ENCODE peak calls at places on chromosomes 7 and 10, in seven cellular contexts. H is islet precursor cell; G is PC-9; J is activated CD4-positive, alpha-beta T cell treated with anti-CD3 and anti-CD28 coated beads, Interleukin-2, amount 50 U/mL, for 1 hour; E is aorta; M is NCI-H1694 treated with DMSO at 0.1 percent for 48 hours; Q is AG10803. C is an unnamed sample.

GRCh38 chr10:27724287-27724686 is 21.3 kb downstream of the MKX start:
- DNase-seq in H (no peak), G (no peak), J (no peak), E (no peak), M (no peak), Q (peak; percentile 60), C (no peak)

GRCh38 chr10:34157501-34157900 is 657.6 kb downstream of the PARD3 start:
- DNase-seq in H (no peak), G (no peak), J (no peak), E (no peak), M (no peak), Q (peak; percentile 65), C (no peak)

GRCh38 chr7:155490697-155491628 is 33.0 kb downstream of the EN2 start:
- DNase-seq in H (no peak), G (no peak), J (no peak), E (peak; percentile 79), M (no peak), Q (peak; percentile 28), C (peak; percentile 83)

GRCh38 chr7:18659746-18660145 is 164.2 kb downstream of the HDAC9 start:
- DNase-seq in H (no peak), G (no peak), J (no peak), E (no peak), M (no peak), Q (peak; percentile 42), C (no peak)

GRCh38 chr10:103276941-103277712 is at the start of gene INA:
- DNase-seq in H (peak; percentile 83), G (peak; percentile 49), J (peak; percentile 1), E (no peak), M (peak; percentile 49), Q (peak; percentile 33), C (no peak)

GRCh38 chr10:30691601-30692015 is 62.1 kb upstream of the LYZL2 start:
- DNase-seq in H (no peak), G (no peak), J (no peak), E (no peak), M (no peak), Q (peak; percentile 95), C (no peak)

GRCh38 chr7:16646427-16647081 is 573 bp downstream of the BZW2 start:
- DNase-seq in H (no peak), G (no peak), J (no peak), E (no peak), M (no peak), Q (no peak), C (no peak)

GRCh38 chr10:44198780-44199097 is 186.2 kb downstream of the CXCL12 start:
- DNase-seq in H (peak; percentile 29), G (no peak), J (no peak), E (no peak), M (no peak), Q (no peak), C (no peak)

GRCh38 chr7:131586759-131587158 is 30.3 kb upstream of the PODXL start:
- DNase-seq in H (no peak), G (no peak), J (no peak), E (no peak), M (no peak), Q (no peak), C (peak; percentile 20)

GRCh38 chr7:133155121-133155520 is 73.2 kb upstream of the CHCHD3 start:
- DNase-seq in H (no peak), G (no peak), J (no peak), E (no peak), M (no peak), Q (no peak), C (no peak)

GRCh38 chr10:97355571-97355975 is 21.0 kb upstream of the FRAT2 start:
- DNase-seq in H (no peak), G (no peak), J (no peak), E (no peak), M (no peak), Q (no peak), C (no peak)

GRCh38 chr10:18140957-18141888 is 999 bp downstream of the CACNB2 start:
- DNase-seq in H (peak; percentile 57), G (no peak), J (no peak), E (peak; percentile 44), M (no peak), Q (no peak), C (no peak)

GRCh38 chr10:42637648-42638052 is 720 bp downstream of the ZNF33B start:
- DNase-seq in H (no peak), G (no peak), J (no peak), E (no peak), M (no peak), Q (no peak), C (no peak)

GRCh38 chr10:7417103-7417623 is 6.3 kb upstream of the SFMBT2 start:
- DNase-seq in H (no peak), G (no peak), J (no peak), E (no peak), M (no peak), Q (peak; percentile 39), C (no peak)

GRCh38 chr7:149768931-149769330 is 4.5 kb downstream of the ZNF467 start:
- DNase-seq in H (no peak), G (no peak), J (no peak), E (no peak), M (no peak), Q (no peak), C (no peak)

GRCh38 chr10:62699148-62699547 is 105.4 kb upstream of the ADO start:
- DNase-seq in H (no peak), G (no peak), J (no peak), E (no peak), M (no peak), Q (no peak), C (no peak)

GRCh38 chr10:200405-200804 is 65.2 kb downstream of the ZMYND11 start:
- DNase-seq in H (no peak), G (no peak), J (no peak), E (no peak), M (no peak), Q (peak; percentile 32), C (no peak)

GRCh38 chr7:140672382-140673062 is at the start of gene ADCK2:
- DNase-seq in H (no peak), G (peak; percentile 71), J (peak; percentile 56), E (peak; percentile 69), M (no peak), Q (peak; percentile 14), C (peak; percentile 81)

GRCh38 chr10:119903946-119904666 is 11.6 kb downstream of the SEC23IP start:
- DNase-seq in H (no peak), G (no peak), J (no peak), E (no peak), M (no peak), Q (no peak), C (no peak)

GRCh38 chr7:140596751-140597424 is 43.7 kb downstream of the DENND2A start:
- DNase-seq in H (no peak), G (no peak), J (no peak), E (no peak), M (no peak), Q (peak; percentile 9), C (no peak)

GRCh38 chr10:69327463-69328345 is 49.4 kb downstream of the HK1 start:
- DNase-seq in H (no peak), G (peak; percentile 56), J (peak; percentile 49), E (peak; percentile 86), M (no peak), Q (peak; percentile 67), C (peak; percentile 85)

GRCh38 chr7:74482629-74483401 is 29.1 kb downstream of the GTF2IRD1 start:
- DNase-seq in H (peak; percentile 69), G (peak; percentile 69), J (no peak), E (no peak), M (no peak), Q (peak; percentile 95), C (no peak)

GRCh38 chr10:92849234-92849525 is 860 bp downstream of the EXOC6 start:
- DNase-seq in H (no peak), G (no peak), J (no peak), E (no peak), M (peak; percentile 19), Q (no peak), C (no peak)

GRCh38 chr10:118918116-118918515 is 111.4 kb upstream of the NANOS1 start:
- DNase-seq in H (no peak), G (no peak), J (no peak), E (no peak), M (no peak), Q (no peak), C (no peak)

GRCh38 chr7:88344956-88345832 is 38.5 kb upstream of the STEAP4 start:
- DNase-seq in H (peak; percentile 80), G (no peak), J (no peak), E (peak; percentile 47), M (no peak), Q (peak; percentile 1), C (peak; percentile 84)

GRCh38 chr10:115762029-115762428 is 511.0 kb downstream of the GFRA1 start:
- DNase-seq in H (no peak), G (no peak), J (no peak), E (peak; percentile 49), M (no peak), Q (peak; percentile 35), C (peak; percentile 45)

GRCh38 chr7:102146989-102147388 is 139.7 kb upstream of the SH2B2 start:
- DNase-seq in H (no peak), G (no peak), J (no peak), E (peak; percentile 59), M (no peak), Q (no peak), C (peak; percentile 76)

C was measured in Right ventricle myocardium inferior.